ENCODE peak calls at places on chromosomes 6 and 20, in six cellular contexts. K, I, U, E, V and F are unnamed samples.

GRCh38 chr6:167648506-167649278 is 178.0 kb upstream of the AFDN start:
- DNase-seq in K (no peak), I (no peak), U (no peak), E (no peak), V (no peak), F (no peak)

GRCh38 chr20:64161595-64162238 is 2.5 kb upstream of the MYT1 start:
- DNase-seq in K (no peak), I (no peak), U (peak; percentile 74), E (peak; percentile 32), V (no peak), F (no peak)

GRCh38 chr6:130033999-130034814 is 15.8 kb downstream of the L3MBTL3 start:
- DNase-seq in K (no peak), I (no peak), U (no peak), E (peak; percentile 35), V (no peak), F (no peak)

GRCh38 chr6:144659202-144659731 is 374.1 kb downstream of the UTRN start:
- DNase-seq in K (no peak), I (peak; percentile 2), U (peak; percentile 22), E (no peak), V (no peak), F (no peak)

GRCh38 chr6:39565948-39566347 is 159.3 kb downstream of the KIF6 start:
- DNase-seq in K (no peak), I (no peak), U (no peak), E (no peak), V (no peak), F (no peak)

GRCh38 chr6:24489881-24490280 is 503 bp upstream of the GPLD1 start:
- DNase-seq in K (no peak), I (no peak), U (no peak), E (peak; percentile 49), V (peak; percentile 21), F (no peak)

GRCh38 chr20:17843246-17844132 is 125.1 kb downstream of the SNX5 start:
- DNase-seq in K (peak; percentile 78), I (no peak), U (no peak), E (peak; percentile 64), V (peak; percentile 75), F (no peak)

GRCh38 chr6:11412011-11412424 is 125.5 kb upstream of the TMEM170B start:
- DNase-seq in K (no peak), I (no peak), U (no peak), E (no peak), V (no peak), F (no peak)

GRCh38 chr6:121584591-121585369 is 149.3 kb downstream of the GJA1 start:
- DNase-seq in K (no peak), I (no peak), U (no peak), E (peak; percentile 34), V (no peak), F (no peak)

GRCh38 chr6:36976005-36976261 is 10.1 kb downstream of the MTCH1 start:
- DNase-seq in K (no peak), I (no peak), U (no peak), E (no peak), V (no peak), F (no peak)

GRCh38 chr6:31687860-31688693 is 7.2 kb upstream of the LY6G5C start:
- DNase-seq in K (no peak), I (no peak), U (no peak), E (no peak), V (no peak), F (no peak)

GRCh38 chr6:116371384-116372209 is 850 bp downstream of the DSE start:
- DNase-seq in K (peak; percentile 81), I (peak; percentile 49), U (peak; percentile 37), E (peak; percentile 86), V (peak; percentile 89), F (peak; percentile 9)

GRCh38 chr6:54217018-54217417 is 91.2 kb upstream of the TINAG start:
- DNase-seq in K (no peak), I (no peak), U (no peak), E (no peak), V (no peak), F (no peak)

GRCh38 chr6:119346914-119347313 is 2.6 kb downstream of the MAN1A1 start:
- DNase-seq in K (no peak), I (no peak), U (no peak), E (no peak), V (no peak), F (no peak)

GRCh38 chr20:44407402-44408184 is 52.1 kb downstream of the HNF4A start:
- DNase-seq in K (no peak), I (no peak), U (no peak), E (peak; percentile 95), V (no peak), F (no peak)

GRCh38 chr20:1761598-1761997 is 104.0 kb upstream of the SIRPG start:
- DNase-seq in K (no peak), I (no peak), U (no peak), E (no peak), V (no peak), F (no peak)

GRCh38 chr6:24283043-24283985 is 74.5 kb downstream of the DCDC2 start:
- DNase-seq in K (peak; percentile 77), I (peak; percentile 26), U (peak; percentile 74), E (peak; percentile 69), V (peak; percentile 65), F (peak; percentile 14)

GRCh38 chr6:170284866-170285469 is 5.9 kb downstream of the DLL1 start:
- DNase-seq in K (no peak), I (no peak), U (no peak), E (no peak), V (no peak), F (no peak)